ENCODE peak calls at places on chromosomes 5 and 9, in five cellular contexts. H is GM23248, G is PC-3, N is MM.1S, Q is neural progenitor cell. K is an unnamed sample.

GRCh38 chr5:174798411-174798930 is 74.1 kb downstream of the MSX2 start:
- DNase-seq in H (peak; percentile 46), G (no peak), N (no peak), Q (no peak), K (no peak)

GRCh38 chr5:11596185-11596584 is 308.1 kb downstream of the CTNND2 start:
- DNase-seq in H (no peak), G (peak; percentile 14), N (no peak), Q (no peak), K (no peak)

GRCh38 chr9:78031271-78031825 is at the start of gene GNAQ:
- DNase-seq in H (peak; percentile 65), G (peak; percentile 13), N (no peak), Q (peak; percentile 65), K (no peak)

GRCh38 chr5:635321-636055 is 23.3 kb downstream of the CEP72 start:
- DNase-seq in H (no peak), G (no peak), N (no peak), Q (no peak), K (no peak)

GRCh38 chr5:180690562-180690961 is 41.2 kb upstream of the FLT4 start:
- DNase-seq in H (no peak), G (no peak), N (no peak), Q (peak; percentile 61), K (no peak)

GRCh38 chr9:136512651-136513066 is 29.8 kb upstream of the SEC16A start:
- DNase-seq in H (peak; percentile 34), G (no peak), N (no peak), Q (no peak), K (no peak)

GRCh38 chr5:36648426-36648825 is 42.0 kb downstream of the SLC1A3 start:
- DNase-seq in H (no peak), G (no peak), N (no peak), Q (no peak), K (no peak)

GRCh38 chr5:80754900-80755299 is 100.1 kb upstream of the DHFR start:
- DNase-seq in H (peak; percentile 24), G (no peak), N (peak; percentile 38), Q (peak; percentile 89), K (no peak)

GRCh38 chr9:81912135-81912534 is 16.1 kb upstream of the SPATA31D4 start:
- DNase-seq in H (no peak), G (no peak), N (no peak), Q (no peak), K (no peak)

GRCh38 chr5:116583085-116583766 is 8.6 kb upstream of the SEMA6A start:
- DNase-seq in H (peak; percentile 33), G (peak; percentile 31), N (no peak), Q (no peak), K (no peak)
- TF ChIP-seq EZH2phosphoT487 in H (no peak), G (no peak), N (no peak), Q (no peak), K (no peak)

GRCh38 chr5:76542236-76542635 is 81.0 kb downstream of the F2RL2 start:
- DNase-seq in H (no peak), G (no peak), N (no peak), Q (no peak), K (no peak)
- H3K9ac ChIP-seq in H (no peak overlapping the region), G (no peak overlapping the region), N (no peak overlapping the region), Q (no peak overlapping the region), K (no peak overlapping the region)

GRCh38 chr5:72187388-72188070 is 80.3 kb downstream of the MAP1B start:
- DNase-seq in H (peak; percentile 50), G (no peak), N (no peak), Q (no peak), K (no peak)

GRCh38 chr5:72183231-72183630 is 76.0 kb downstream of the MAP1B start:
- DNase-seq in H (no peak), G (no peak), N (no peak), Q (peak; percentile 76), K (no peak)

GRCh38 chr5:72188176-72188575 is 80.9 kb downstream of the MAP1B start:
- DNase-seq in H (no peak), G (no peak), N (no peak), Q (no peak), K (no peak)

GRCh38 chr5:72184408-72184807 is 77.1 kb downstream of the MAP1B start:
- DNase-seq in H (no peak), G (no peak), N (no peak), Q (no peak), K (no peak)

DNA sequence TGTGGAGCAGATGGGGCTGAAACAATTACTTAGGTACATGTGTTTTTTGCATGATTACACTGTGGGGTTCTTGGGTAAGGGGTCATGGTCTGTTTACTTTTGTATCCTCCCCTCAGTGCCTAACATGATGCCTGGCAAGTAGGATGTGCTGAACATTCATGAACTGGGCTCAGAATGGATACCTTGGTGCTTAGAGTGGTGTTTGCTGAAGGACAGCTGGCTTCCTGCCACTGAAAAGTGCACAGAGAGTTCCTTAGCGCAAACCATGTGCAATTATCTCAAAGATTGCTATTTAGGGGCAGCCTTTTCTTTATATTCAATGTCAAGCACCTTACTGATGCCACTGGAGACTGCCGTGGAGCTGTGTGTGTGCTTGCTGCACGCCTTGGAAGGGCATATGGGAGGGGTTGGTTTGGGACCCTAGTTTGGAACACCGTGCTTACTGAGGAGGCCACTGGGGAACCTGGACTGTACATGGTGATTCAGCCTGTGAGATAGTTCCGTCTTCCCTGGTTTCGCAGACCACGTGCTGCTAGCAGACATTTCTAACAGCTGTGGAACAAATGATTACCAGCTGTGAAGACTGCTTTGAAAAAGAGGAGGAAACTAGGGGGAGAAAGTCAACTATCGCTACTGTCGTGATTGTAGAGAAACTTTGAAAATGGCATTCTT is 78.6 kb downstream of the MAP1B start:
- DNase-seq in H (peak; percentile 73), G (no peak), N (no peak), Q (no peak), K (no peak)
- H4K20me1 ChIP-seq in H (no peaks in the 10 kb centered on the region), G (no peaks in the 10 kb centered on the region), N (no peaks in the 10 kb centered on the region), Q (peaks cover 33% of the 10 kb centered on the region), K (no peaks in the 10 kb centered on the region)

GRCh38 chr9:83569326-83569725 is 31.1 kb upstream of the FRMD3 start:
- DNase-seq in H (no peak), G (no peak), N (peak; percentile 57), Q (no peak), K (no peak)
- TF ChIP-seq EZH2phosphoT487 in H (no peak), G (no peak), N (no peak), Q (no peak), K (no peak)

DNA sequence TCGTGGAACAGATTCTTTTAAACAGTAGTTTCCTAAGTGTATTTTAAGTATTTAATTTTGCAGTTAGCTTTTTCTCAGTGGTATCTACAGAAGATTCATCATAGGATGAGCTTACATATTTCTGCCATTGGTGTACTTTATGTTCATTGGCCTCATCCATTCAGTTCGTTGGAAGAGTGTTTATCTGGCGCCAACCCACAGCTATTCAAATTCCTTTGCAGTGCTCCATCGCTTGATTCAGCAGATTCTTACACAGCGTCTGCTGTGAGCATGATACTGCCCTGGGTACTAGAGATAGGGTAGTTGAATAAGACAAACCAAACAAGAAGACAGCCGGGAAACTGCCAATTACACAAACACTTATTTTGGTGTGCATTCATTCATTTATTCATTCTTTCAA is 55.1 kb downstream of the NUP214 start:
- DNase-seq in H (peak; percentile 98), G (no peak), N (no peak), Q (no peak), K (no peak)
- H3K9ac ChIP-seq in H (peak overlapping the region; percentile 78), G (no peak overlapping the region), N (no peak overlapping the region), Q (no peak overlapping the region), K (no peak overlapping the region)

GRCh38 chr9:107294756-107295155 is 11.7 kb downstream of the RAD23B start:
- DNase-seq in H (no peak), G (no peak), N (no peak), Q (no peak), K (no peak)
- H4K20me1 ChIP-seq in H (peaks cover 80% of the 10 kb centered on the region), G (peaks cover 92% of the 10 kb centered on the region), N (peaks cover 95% of the 10 kb centered on the region), Q (peaks cover 99% of the 10 kb centered on the region), K (peaks cover 83% of the 10 kb centered on the region)